ENCODE peak calls at places on chromosomes 4 and X, in four cellular contexts. One of them, this sample, is unnamed.

GRCh38 chr4:94641702-94642560 is 115.8 kb upstream of the BMPR1B start:
- DNase-seq in heart right ventricle: no peak
- DNase-seq in heart left ventricle: no peak
- DNase-seq in small intestine: no peak
- DNase-seq in this sample: no peak

GRCh38 chr4:40301592-40301991 is 33.5 kb upstream of the CHRNA9 start:
- DNase-seq in heart right ventricle: no peak
- DNase-seq in heart left ventricle: no peak
- DNase-seq in small intestine: peak
- DNase-seq in this sample: no peak

GRCh38 chrX:22534643-22535042 is 261.9 kb downstream of the CBLL2 start:
- DNase-seq in heart right ventricle: peak
- DNase-seq in heart left ventricle: peak
- DNase-seq in small intestine: no peak
- DNase-seq in this sample: no peak

GRCh38 chrX:154804957-154805695 is at the start of gene MPP1:
- DNase-seq in heart right ventricle: peak
- DNase-seq in heart left ventricle: peak
- DNase-seq in small intestine: peak
- DNase-seq in this sample: peak

GRCh38 chr4:8156617-8157016 is 2.0 kb downstream of the ABLIM2 start:
- DNase-seq in heart right ventricle: no peak
- DNase-seq in heart left ventricle: no peak
- DNase-seq in small intestine: no peak
- DNase-seq in this sample: no peak

GRCh38 chr4:80463509-80463908 is 128.0 kb downstream of the CFAP299 start:
- DNase-seq in heart right ventricle: no peak
- DNase-seq in heart left ventricle: no peak
- DNase-seq in small intestine: no peak
- DNase-seq in this sample: no peak

GRCh38 chrX:72349190-72349589 is 43.5 kb upstream of the CITED1 start:
- DNase-seq in heart right ventricle: no peak
- DNase-seq in heart left ventricle: no peak
- DNase-seq in small intestine: no peak
- DNase-seq in this sample: no peak

GRCh38 chr4:150237110-150237852 is 159.0 kb downstream of the DCLK2 start:
- DNase-seq in heart right ventricle: no peak
- DNase-seq in heart left ventricle: no peak
- DNase-seq in small intestine: no peak
- DNase-seq in this sample: no peak

GRCh38 chrX:54182864-54183613 is at the start of gene FAM120C:
- DNase-seq in heart right ventricle: peak
- DNase-seq in heart left ventricle: peak
- DNase-seq in small intestine: peak
- DNase-seq in this sample: peak

GRCh38 chrX:148582353-148582752 is 81.9 kb downstream of the AFF2 start:
- DNase-seq in heart right ventricle: no peak
- DNase-seq in heart left ventricle: no peak
- DNase-seq in small intestine: no peak
- DNase-seq in this sample: no peak

GRCh38 chrX:148577711-148578110 is 77.3 kb downstream of the AFF2 start:
- DNase-seq in heart right ventricle: no peak
- DNase-seq in heart left ventricle: no peak
- DNase-seq in small intestine: no peak
- DNase-seq in this sample: no peak

GRCh38 chrX:148574247-148574973 is 74.0 kb downstream of the AFF2 start:
- DNase-seq in heart right ventricle: no peak
- DNase-seq in heart left ventricle: no peak
- DNase-seq in small intestine: no peak
- DNase-seq in this sample: no peak

DNA sequence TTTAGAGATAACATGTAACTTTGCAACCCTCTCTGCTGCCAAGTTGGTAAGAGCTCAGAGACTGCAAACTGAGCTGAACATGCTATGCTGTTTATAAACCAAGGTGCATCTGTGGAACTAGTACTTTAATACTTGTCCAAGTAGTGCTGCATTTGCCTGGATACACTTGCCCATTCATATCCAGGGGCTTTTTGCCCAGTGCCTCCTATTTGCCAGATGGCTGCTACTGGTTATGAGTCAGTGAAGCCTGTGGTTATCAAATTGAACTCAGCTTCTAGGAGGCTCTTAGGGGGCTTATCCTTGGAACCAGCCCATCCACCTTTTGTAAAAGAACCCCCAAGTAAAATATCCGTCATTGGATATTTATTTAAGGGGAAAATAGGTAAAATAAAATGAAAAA is 79.6 kb downstream of the AFF2 start:
- DNase-seq in heart right ventricle: no peak
- DNase-seq in heart left ventricle: no peak
- DNase-seq in small intestine: no peak
- DNase-seq in this sample: no peak
- H3K27ac ChIP-seq in heart right ventricle: no peak
- H3K27ac ChIP-seq in heart left ventricle: no peak
- H3K27ac ChIP-seq in small intestine: no peak
- H3K27ac ChIP-seq in this sample: no peak

GRCh38 chr4:158461336-158461735 is 60.3 kb upstream of the RXFP1 start:
- DNase-seq in heart right ventricle: no peak
- DNase-seq in heart left ventricle: no peak
- DNase-seq in small intestine: no peak
- DNase-seq in this sample: no peak
- H3K27ac ChIP-seq in heart right ventricle: no peak
- H3K27ac ChIP-seq in heart left ventricle: no peak
- H3K27ac ChIP-seq in small intestine: no peak
- H3K27ac ChIP-seq in this sample: no peak

DNA sequence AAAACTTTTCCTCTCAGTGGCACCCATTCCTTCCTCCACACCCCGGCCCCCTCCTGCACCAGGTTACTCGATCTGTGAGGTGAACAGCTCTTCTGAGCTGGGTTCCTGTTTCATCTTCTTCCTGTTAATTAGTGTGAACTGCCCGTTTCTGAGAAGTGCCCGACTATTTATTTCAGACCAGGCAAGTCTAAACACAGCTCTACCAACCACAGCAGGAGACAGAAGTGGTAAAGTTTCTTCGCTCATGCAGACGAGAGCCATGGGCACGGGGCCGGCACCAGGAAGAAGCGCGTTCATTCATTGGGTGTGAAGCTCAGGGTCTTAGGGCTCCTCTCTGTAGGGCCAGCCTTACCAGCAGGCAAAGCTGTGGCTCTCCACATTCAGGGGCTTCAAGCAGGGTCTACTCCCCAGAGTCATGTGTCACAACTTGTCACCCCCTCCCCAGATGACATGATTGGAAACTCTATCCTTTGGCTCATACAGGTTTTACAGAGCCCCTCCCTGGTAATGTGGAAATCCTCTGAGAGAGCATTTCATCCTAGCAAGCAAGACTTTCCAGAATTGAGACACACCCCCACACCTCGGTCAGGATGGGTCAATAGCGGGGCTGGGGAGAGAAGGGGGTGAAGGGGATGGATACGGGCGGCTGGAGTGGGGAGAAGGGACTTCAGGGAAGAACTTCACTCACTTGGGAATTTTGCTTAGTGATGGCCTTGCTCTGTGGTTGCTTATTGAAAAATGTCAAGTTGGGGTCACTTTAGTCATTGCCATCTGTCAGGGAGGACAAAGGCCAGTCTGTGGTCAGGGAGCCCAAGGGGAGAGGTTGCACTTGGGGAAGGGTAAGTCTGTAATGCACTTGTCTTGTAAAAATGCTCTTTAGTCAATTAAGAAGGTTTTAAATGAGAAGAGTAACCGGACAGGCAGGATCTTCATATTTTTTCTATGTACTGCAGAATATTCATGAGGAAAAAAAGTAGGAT is 121.6 kb upstream of the TRIM2 start:
- DNase-seq in heart right ventricle: no peak
- DNase-seq in heart left ventricle: no peak
- DNase-seq in small intestine: no peak
- DNase-seq in this sample: no peak
- H3K27ac ChIP-seq in heart right ventricle: no peak
- H3K27ac ChIP-seq in heart left ventricle: no peak
- H3K27ac ChIP-seq in small intestine: no peak
- H3K27ac ChIP-seq in this sample: peak

GRCh38 chr4:18578307-18578706 is 556.8 kb upstream of the LCORL start:
- DNase-seq in heart right ventricle: no peak
- DNase-seq in heart left ventricle: no peak
- DNase-seq in small intestine: no peak
- DNase-seq in this sample: no peak

GRCh38 chr4:18579222-18579621 is 557.7 kb upstream of the LCORL start:
- DNase-seq in heart right ventricle: no peak
- DNase-seq in heart left ventricle: no peak
- DNase-seq in small intestine: no peak
- DNase-seq in this sample: no peak

DNA sequence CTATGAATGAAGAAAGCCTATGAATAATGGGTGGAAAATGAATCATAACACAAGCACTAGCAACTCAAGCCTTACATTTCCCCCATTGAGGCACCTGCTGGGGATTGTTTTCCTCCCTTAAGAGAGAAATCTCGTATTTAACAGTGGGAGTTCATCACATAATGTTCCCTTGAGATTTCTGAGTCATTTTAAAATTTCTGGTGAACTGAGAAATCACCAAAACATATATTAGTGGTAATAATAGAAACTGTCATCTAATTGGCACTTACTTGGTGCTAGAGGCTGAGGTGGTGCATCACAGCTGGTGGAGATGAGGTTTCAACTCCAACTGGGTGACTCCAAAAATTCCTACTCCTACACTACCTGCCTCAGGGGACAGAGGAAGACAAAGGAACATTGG is 561.3 kb upstream of the LCORL start:
- DNase-seq in heart right ventricle: no peak
- DNase-seq in heart left ventricle: no peak
- DNase-seq in small intestine: no peak
- DNase-seq in this sample: no peak
- H3K27ac ChIP-seq in heart right ventricle: no peak
- H3K27ac ChIP-seq in heart left ventricle: no peak
- H3K27ac ChIP-seq in small intestine: no peak
- H3K27ac ChIP-seq in this sample: no peak

GRCh38 chr4:145887241-145887964 is 51.2 kb downstream of the ZNF827 start:
- DNase-seq in heart right ventricle: peak
- DNase-seq in heart left ventricle: no peak
- DNase-seq in small intestine: no peak
- DNase-seq in this sample: no peak
- H3K27ac ChIP-seq in heart right ventricle: peak
- H3K27ac ChIP-seq in heart left ventricle: peak
- H3K27ac ChIP-seq in small intestine: no peak
- H3K27ac ChIP-seq in this sample: peak

GRCh38 chr4:15466596-15466995 is 3.1 kb upstream of the CC2D2A start:
- DNase-seq in heart right ventricle: no peak
- DNase-seq in heart left ventricle: no peak
- DNase-seq in small intestine: no peak
- DNase-seq in this sample: no peak
- H3K27ac ChIP-seq in heart right ventricle: no peak
- H3K27ac ChIP-seq in heart left ventricle: no peak
- H3K27ac ChIP-seq in small intestine: no peak
- H3K27ac ChIP-seq in this sample: no peak

This sample was measured in substantia nigra.